ENCODE peak calls at places on chromosomes 13 and 19, in nine cellular contexts. F, K, S, W, B, A, C, M and L are unnamed samples.

GRCh38 chr19:51799311-51799997 is 4.5 kb downstream of the FPR3 start:
- DNase-seq in F (no peak), K (peak; percentile 37), S (peak; percentile 94), W (no peak), B (no peak), A (peak; percentile 78), C (peak; percentile 89), M (peak; percentile 94), L (peak; percentile 73)

GRCh38 chr19:52959613-52960295 is 2.9 kb downstream of the ZNF816 start:
- DNase-seq in F (no peak), K (no peak), S (no peak), W (peak; percentile 22), B (no peak), A (no peak), C (no peak), M (no peak), L (no peak)

GRCh38 chr13:98103531-98103930 is 39.4 kb upstream of the FARP1 start:
- DNase-seq in F (no peak), K (no peak), S (no peak), W (no peak), B (no peak), A (no peak), C (no peak), M (no peak), L (no peak)

GRCh38 chr13:77532983-77533382 is 2.5 kb upstream of the SCEL start:
- DNase-seq in F (no peak), K (no peak), S (no peak), W (no peak), B (no peak), A (no peak), C (no peak), M (no peak), L (no peak)

GRCh38 chr19:10402441-10403038 is 802 bp downstream of the CDC37 start:
- DNase-seq in F (no peak), K (no peak), S (peak; percentile 82), W (peak; percentile 75), B (no peak), A (no peak), C (peak; percentile 48), M (no peak), L (no peak)

GRCh38 chr19:15673176-15673654 is 328 bp downstream of the CYP4F12 start:
- DNase-seq in F (no peak), K (no peak), S (no peak), W (no peak), B (no peak), A (no peak), C (peak; percentile 15), M (no peak), L (no peak)

GRCh38 chr13:37534181-37534580 is 64.4 kb downstream of the POSTN start:
- DNase-seq in F (no peak), K (no peak), S (peak; percentile 16), W (no peak), B (no peak), A (no peak), C (no peak), M (peak; percentile 95), L (no peak)

GRCh38 chr19:50555447-50556235 is 12.6 kb downstream of the LRRC4B start:
- DNase-seq in F (no peak), K (no peak), S (no peak), W (peak; percentile 87), B (no peak), A (no peak), C (peak; percentile 28), M (no peak), L (peak; percentile 72)

GRCh38 chr19:8212916-8213315 is 3.7 kb downstream of the CERS4 start:
- DNase-seq in F (no peak), K (no peak), S (no peak), W (no peak), B (no peak), A (no peak), C (no peak), M (no peak), L (no peak)

GRCh38 chr13:49814551-49815270 is 22.2 kb upstream of the KPNA3 start:
- DNase-seq in F (no peak), K (no peak), S (no peak), W (no peak), B (no peak), A (no peak), C (no peak), M (peak; percentile 76), L (no peak)

GRCh38 chr13:99310382-99311031 is 3.3 kb upstream of the GPR183 start:
- DNase-seq in F (no peak), K (no peak), S (no peak), W (no peak), B (no peak), A (no peak), C (no peak), M (peak; percentile 93), L (no peak)

GRCh38 chr13:41352935-41353801 is 42.1 kb downstream of the NAA16 start:
- DNase-seq in F (peak; percentile 31), K (no peak), S (peak; percentile 56), W (peak; percentile 73), B (peak; percentile 20), A (no peak), C (no peak), M (peak; percentile 59), L (no peak)

GRCh38 chr19:16303755-16304154 is 20.9 kb upstream of the KLF2 start:
- DNase-seq in F (no peak), K (no peak), S (no peak), W (no peak), B (no peak), A (peak; percentile 70), C (no peak), M (no peak), L (no peak)

GRCh38 chr19:1307320-1307719 is 21.6 kb downstream of the EFNA2 start:
- DNase-seq in F (no peak), K (no peak), S (no peak), W (no peak), B (no peak), A (no peak), C (no peak), M (no peak), L (no peak)

GRCh38 chr19:50654882-50655281 is 5.6 kb downstream of the C19orf81 start:
- DNase-seq in F (no peak), K (no peak), S (no peak), W (no peak), B (no peak), A (no peak), C (no peak), M (no peak), L (no peak)

GRCh38 chr13:34371108-34371507 is 553.2 kb downstream of the RFC3 start:
- DNase-seq in F (no peak), K (no peak), S (no peak), W (no peak), B (no peak), A (no peak), C (no peak), M (no peak), L (no peak)

GRCh38 chr19:32255566-32256295 is 89.7 kb upstream of the ZNF507 start:
- DNase-seq in F (no peak), K (no peak), S (no peak), W (no peak), B (no peak), A (no peak), C (no peak), M (no peak), L (no peak)

GRCh38 chr19:48330012-48330681 is 4.8 kb downstream of the EMP3 start:
- DNase-seq in F (peak; percentile 76), K (peak; percentile 28), S (no peak), W (peak; percentile 94), B (no peak), A (peak; percentile 54), C (peak; percentile 71), M (no peak), L (peak; percentile 93)

GRCh38 chr13:46543307-46543706 is 9.7 kb upstream of the LRCH1 start:
- DNase-seq in F (no peak), K (no peak), S (no peak), W (no peak), B (no peak), A (no peak), C (no peak), M (no peak), L (no peak)
- H3K27ac ChIP-seq in F (no peak overlapping the region), K (no peak overlapping the region), S (no peak overlapping the region), W (no peak overlapping the region), B (no peak overlapping the region), A (no peak overlapping the region), C (no peak overlapping the region), M (no peak overlapping the region), L (no peak overlapping the region)

GRCh38 chr13:33181264-33181663 is 104.3 kb downstream of the STARD13 start:
- DNase-seq in F (no peak), K (no peak), S (no peak), W (no peak), B (no peak), A (no peak), C (no peak), M (no peak), L (no peak)

GRCh38 chr13:33178197-33178699 is 107.3 kb downstream of the STARD13 start:
- DNase-seq in F (no peak), K (no peak), S (peak; percentile 85), W (no peak), B (no peak), A (no peak), C (no peak), M (no peak), L (no peak)

GRCh38 chr13:33179463-33179862 is 106.1 kb downstream of the STARD13 start:
- DNase-seq in F (no peak), K (no peak), S (no peak), W (peak; percentile 51), B (no peak), A (no peak), C (no peak), M (no peak), L (no peak)

GRCh38 chr13:33182729-33183128 is 102.8 kb downstream of the STARD13 start:
- DNase-seq in F (no peak), K (no peak), S (no peak), W (peak; percentile 47), B (no peak), A (no peak), C (no peak), M (no peak), L (no peak)

GRCh38 chr13:33180009-33180804 is 105.3 kb downstream of the STARD13 start:
- DNase-seq in F (no peak), K (no peak), S (peak; percentile 67), W (no peak), B (no peak), A (no peak), C (no peak), M (no peak), L (no peak)
- TF ChIP-seq CTCF in F (no peak), K (no peak), S (no peak), W (no peak), B (no peak), A (no peak), C (no peak), M (no peak), L (no peak)

GRCh38 chr19:2540646-2541454 is 64.9 kb downstream of the GADD45B start:
- DNase-seq in F (no peak), K (peak; percentile 73), S (peak; percentile 93), W (peak; percentile 99), B (peak; percentile 87), A (peak; percentile 86), C (peak; percentile 93), M (peak; percentile 97), L (no peak)
- H3K27ac ChIP-seq in F (no peak overlapping the region), K (peak overlapping the region; percentile 77), S (peak overlapping the region; percentile 89), W (peak overlapping the region; percentile 94), B (peak overlapping the region; percentile 100), A (peak overlapping the region; percentile 91), C (peak overlapping the region; percentile 96), M (peak overlapping the region; percentile 97), L (peak overlapping the region; percentile 99)

DNA sequence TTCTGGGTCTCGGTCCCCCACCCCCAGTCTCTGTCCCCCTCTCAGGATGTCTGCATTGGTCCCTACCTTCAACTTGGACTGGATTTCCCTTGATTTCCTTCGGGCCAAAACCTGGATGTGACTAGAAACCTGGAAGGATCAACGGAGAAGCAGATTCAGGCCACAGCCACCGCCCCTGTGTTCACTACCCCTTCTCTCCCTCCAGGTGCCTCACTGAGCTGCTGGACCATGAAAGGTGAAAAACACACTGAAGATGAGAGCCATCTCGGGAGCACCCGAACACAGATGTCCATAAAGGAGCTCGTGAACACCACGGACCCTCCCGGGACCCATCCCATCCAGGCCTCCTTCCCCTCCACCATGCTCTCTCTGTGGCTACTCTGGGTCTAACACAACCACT is 5.0 kb downstream of the TEAD2 start:
- DNase-seq in F (no peak), K (no peak), S (no peak), W (no peak), B (no peak), A (no peak), C (no peak), M (no peak), L (no peak)
- TF ChIP-seq CTCF in F (no peak), K (no peak), S (no peak), W (no peak), B (no peak), A (no peak), C (no peak), M (no peak), L (no peak)